ENCODE peak calls at places on chromosomes 11 and 22, in four cellular contexts. V is PC-9, G is HCT116, X is GM12878. O is an unnamed sample. For H3K4me1, the result is how much of the 10 kb centered on the place peaks cover.

GRCh38 chr11:3150726-3151125 is 14.4 kb downstream of the OSBPL5 start:
- DNase-seq in G (no peak), V (no peak), X (no peak), O (no peak)

GRCh38 chr11:15551897-15552851 is 437.5 kb downstream of the INSC start:
- DNase-seq in G (no peak), X (no peak), V (no peak), O (no peak)

GRCh38 chr11:73087730-73088129 is 54.4 kb downstream of the FCHSD2 start:
- DNase-seq in V (no peak), G (no peak), X (peak), O (no peak)

GRCh38 chr22:28034145-28034759 is 115.2 kb upstream of the PITPNB start:
- DNase-seq in X (no peak), V (no peak), G (no peak), O (no peak)

GRCh38 chr11:85903406-85903805 is 48.2 kb downstream of the CCDC83 start:
- DNase-seq in V (no peak), X (no peak), G (no peak), O (no peak)

GRCh38 chr11:45994421-45995341 is 72.2 kb downstream of the LARGE2 start:
- DNase-seq in X (no peak), G (no peak), V (no peak), O (no peak)

GRCh38 chr22:38674888-38675287 is 6.9 kb upstream of the TOMM22 start:
- DNase-seq in G (no peak), X (no peak), V (no peak), O (no peak)

GRCh38 chr22:26751217-26751616 is 93.8 kb downstream of the MIAT start:
- DNase-seq in V (no peak), X (no peak), G (no peak), O (no peak)

GRCh38 chr11:128961645-128962044 is 19.0 kb upstream of the TP53AIP1 start:
- DNase-seq in G (no peak), V (no peak), X (no peak), O (no peak)

GRCh38 chr22:31215018-31215535 is 3.0 kb downstream of the LIMK2 start:
- DNase-seq in V (no peak), X (no peak), G (no peak), O (no peak)

GRCh38 chr11:18669211-18669593 is 29.4 kb upstream of the TMEM86A start:
- DNase-seq in X (no peak), G (peak), V (peak), O (peak)

GRCh38 chr11:126082251-126083109 is 19.8 kb upstream of the CDON start:
- DNase-seq in G (no peak), X (no peak), V (no peak), O (no peak)

GRCh38 chr22:32444068-32444467 is 20.2 kb downstream of the BPIFC start:
- DNase-seq in G (peak), V (peak), X (no peak), O (peak)

GRCh38 chr11:92955900-92956299 is 13.6 kb upstream of the MTNR1B start:
- DNase-seq in G (no peak), X (no peak), V (no peak), O (no peak)

GRCh38 chr11:2539761-2540520 is 95.1 kb downstream of the KCNQ1 start:
- DNase-seq in G (no peak), X (no peak), V (no peak), O (no peak)

GRCh38 chr22:46373838-46374662 is 38.5 kb downstream of the TRMU start:
- DNase-seq in V (no peak), G (no peak), X (peak), O (no peak)

GRCh38 chr11:65432686-65433582 is 10.3 kb downstream of the NEAT1 start:
- DNase-seq in X (no peak), V (no peak), G (no peak), O (peak)

GRCh38 chr11:944711-945470 is 19.2 kb downstream of the AP2A2 start:
- DNase-seq in X (no peak), G (no peak), V (no peak), O (no peak)

GRCh38 chr11:73011126-73011817 is 130.8 kb downstream of the FCHSD2 start:
- DNase-seq in V (no peak), X (no peak), G (no peak), O (no peak)

GRCh38 chr11:134785059-134785458 is 373.0 kb upstream of the B3GAT1 start:
- DNase-seq in V (peak), X (no peak), G (no peak), O (no peak)

GRCh38 chr11:60500276-60500935 is 7.8 kb downstream of the MS4A12 start:
- DNase-seq in X (no peak), V (no peak), G (no peak), O (no peak)

GRCh38 chr11:69000391-69000790 is 12.7 kb downstream of the MRGPRF start:
- DNase-seq in G (no peak), X (no peak), V (no peak), O (no peak)

GRCh38 chr11:69001301-69002081 is 11.6 kb downstream of the MRGPRF start:
- DNase-seq in G (no peak), V (no peak), X (no peak), O (no peak)

GRCh38 chr11:68999093-68999747 is 13.8 kb downstream of the MRGPRF start:
- DNase-seq in G (no peak), V (no peak), X (no peak), O (no peak)

GRCh38 chr11:69002101-69002742 is 10.8 kb downstream of the MRGPRF start:
- DNase-seq in V (no peak), G (no peak), X (no peak), O (no peak)

GRCh38 chr11:69000831-69001245 is 12.2 kb downstream of the MRGPRF start:
- DNase-seq in X (no peak), G (peak), V (peak), O (peak)
- TF ChIP-seq CTCF in X (no peak), G (peak), V (peak), O (peak)

GRCh38 chr11:102473543-102473942 is 21.0 kb upstream of the TMEM123 start:
- DNase-seq in G (no peak), V (no peak), X (no peak), O (no peak)
- H3K4me2 ChIP-seq in G (no peak), V (no peak), X (no peak), O (no peak)

GRCh38 chr22:42816339-42816738 is 40.7 kb downstream of the ARFGAP3 start:
- DNase-seq in G (no peak), V (no peak), X (no peak), O (no peak)
- H3K4me1 ChIP-seq in G (under half), V (under half), X (under half), O (under half)

GRCh38 chr11:114890076-114890475 is 211.7 kb downstream of the NXPE2 start:
- DNase-seq in X (no peak), V (no peak), G (no peak), O (no peak)

GRCh38 chr11:114893329-114893728 is 215.0 kb downstream of the NXPE2 start:
- DNase-seq in G (no peak), V (no peak), X (no peak), O (no peak)

GRCh38 chr11:114891911-114892310 is 213.6 kb downstream of the NXPE2 start:
- DNase-seq in V (no peak), G (no peak), X (no peak), O (no peak)

GRCh38 chr11:114889464-114890065 is 211.2 kb downstream of the NXPE2 start:
- DNase-seq in X (no peak), V (no peak), G (no peak), O (no peak)

GRCh38 chr11:114892381-114893197 is 214.3 kb downstream of the NXPE2 start:
- DNase-seq in V (no peak), G (no peak), X (no peak), O (no peak)
- TF ChIP-seq CTCF in V (peak), G (peak), X (no peak), O (peak)

GRCh38 chr11:69639843-69640242 is 1.1 kb upstream of the CCND1 start:
- DNase-seq in X (no peak), G (no peak), V (no peak), O (no peak)

GRCh38 chr11:69642549-69642912 is 1.6 kb downstream of the CCND1 start:
- DNase-seq in X (no peak), G (no peak), V (no peak), O (no peak)

GRCh38 chr11:69640260-69640994 is 529 bp upstream of the CCND1 start:
- DNase-seq in X (no peak), V (peak), G (no peak), O (peak)

GRCh38 chr11:69641681-69642548 is 959 bp downstream of the CCND1 start:
- DNase-seq in V (no peak), X (no peak), G (no peak), O (peak)

GRCh38 chr11:69640995-69641581 is at the start of gene CCND1:
- DNase-seq in G (peak), V (peak), X (no peak), O (peak)
- H3K4me2 ChIP-seq in G (peak), V (peak), X (peak), O (peak)